ENCODE peak calls at places on chromosomes 16 and 17, in five cellular contexts. K is retina; Y is Calu3; O is lower leg skin; U is CD8-positive, alpha-beta memory T cell. N is an unnamed sample.

GRCh38 chr17:31738067-31738466 is 121.0 kb downstream of the COPRS start:
- DNase-seq in K (no peak), Y (no peak), O (no peak), U (no peak), N (no peak)

GRCh38 chr16:1651509-1652342 is 26.4 kb upstream of the JPT2 start:
- DNase-seq in K (no peak), Y (peak), O (no peak), U (no peak), N (no peak)

GRCh38 chr16:48524348-48525200 is 85.4 kb downstream of the N4BP1 start:
- DNase-seq in K (no peak), Y (no peak), O (no peak), U (no peak), N (no peak)

GRCh38 chr17:59506907-59507726 is 58.3 kb upstream of the DHX40 start:
- DNase-seq in K (no peak), Y (no peak), O (peak), U (no peak), N (no peak)

GRCh38 chr17:36657763-36658490 is 56.5 kb downstream of the MRM1 start:
- DNase-seq in K (peak), Y (peak), O (no peak), U (no peak), N (no peak)

GRCh38 chr16:64356267-64356666 is 765.6 kb downstream of the CDH11 start:
- DNase-seq in K (no peak), Y (no peak), O (no peak), U (no peak), N (no peak)

GRCh38 chr17:60157487-60158040 is 7.8 kb downstream of the CA4 start:
- DNase-seq in K (no peak), Y (no peak), O (no peak), U (no peak), N (no peak)

GRCh38 chr16:56369202-56369601 is 56.1 kb downstream of the AMFR start:
- DNase-seq in K (no peak), Y (no peak), O (no peak), U (no peak), N (no peak)

GRCh38 chr16:24748242-24748641 is 18.8 kb downstream of the TNRC6A start:
- DNase-seq in K (no peak), Y (peak), O (peak), U (no peak), N (peak)

GRCh38 chr17:74750327-74751069 is 2.1 kb downstream of the NHERF1 start:
- DNase-seq in K (no peak), Y (peak), O (no peak), U (no peak), N (peak)

GRCh38 chr17:34547453-34548063 is 31.8 kb upstream of the TMEM132E start:
- DNase-seq in K (no peak), Y (no peak), O (no peak), U (no peak), N (no peak)